ENCODE peak calls at places on chromosomes 7 and 10, in eight cellular contexts. N is mesothelial cell of epicardium, U is HFFc6, R is Panc1, V is colonic mucosa, C is DND-41, D is chondrocyte, T is AG10803. J is an unnamed sample.

GRCh38 chr7:55063036-55063435 is 44.2 kb downstream of the EGFR start:
- DNase-seq in T (no peak), D (no peak), N (no peak), C (no peak), V (no peak), U (no peak), R (no peak), J (no peak)

GRCh38 chr10:74079914-74080590 is 70.6 kb downstream of the AP3M1 start:
- DNase-seq in U (no peak), N (no peak), T (no peak), R (peak; percentile 55), D (no peak), C (no peak), V (no peak), J (no peak)

GRCh38 chr7:30170460-30171197 is 35.8 kb downstream of the MTURN start:
- DNase-seq in U (no peak), T (no peak), V (no peak), N (no peak), C (no peak), R (no peak), D (no peak), J (no peak)

GRCh38 chr7:42915356-42915755 is 3.5 kb upstream of the C7orf25 start:
- DNase-seq in N (no peak), R (no peak), T (peak; percentile 75), U (no peak), C (no peak), V (no peak), D (no peak), J (no peak)

GRCh38 chr7:151310578-151310977 is 31.0 kb upstream of the NUB1 start:
- DNase-seq in R (no peak), C (no peak), D (no peak), N (no peak), U (no peak), T (peak; percentile 26), V (no peak), J (no peak)

GRCh38 chr7:16753932-16754571 is 497 bp downstream of the TSPAN13 start:
- DNase-seq in U (no peak), R (no peak), D (no peak), T (peak; percentile 30), V (peak; percentile 62), N (peak; percentile 67), C (no peak), J (peak; percentile 44)

GRCh38 chr10:77544607-77545006 is 93.0 kb downstream of the KCNMA1 start:
- DNase-seq in C (peak; percentile 17), R (no peak), V (no peak), U (no peak), N (no peak), D (no peak), T (peak; percentile 26), J (no peak)

GRCh38 chr10:87915989-87916388 is 52.6 kb downstream of the PTEN start:
- DNase-seq in V (no peak), R (no peak), N (no peak), D (no peak), C (no peak), T (no peak), U (no peak), J (no peak)

GRCh38 chr10:124539935-124540641 is 78.5 kb downstream of the LHPP start:
- DNase-seq in U (peak; percentile 7), C (peak; percentile 74), N (peak; percentile 80), V (peak; percentile 58), D (no peak), T (peak; percentile 13), R (no peak), J (peak; percentile 75)

GRCh38 chr7:43430412-43430811 is 152.5 kb upstream of the STK17A start:
- DNase-seq in R (no peak), D (no peak), C (no peak), T (no peak), V (no peak), N (no peak), U (no peak), J (no peak)

GRCh38 chr7:144037414-144038096 is 11.2 kb upstream of the OR2A5 start:
- DNase-seq in N (no peak), V (no peak), R (no peak), C (no peak), D (no peak), T (peak; percentile 17), U (no peak), J (no peak)

GRCh38 chr10:89086801-89087513 is 96.4 kb downstream of the FAS start:
- DNase-seq in T (peak; percentile 99), N (no peak), D (no peak), C (peak; percentile 86), V (no peak), U (peak; percentile 82), R (no peak), J (peak; percentile 66)

GRCh38 chr7:157276091-157276561 is 60.7 kb upstream of the DNAJB6 start:
- DNase-seq in C (no peak), N (no peak), D (peak; percentile 91), R (no peak), V (no peak), U (no peak), T (no peak), J (no peak)

GRCh38 chr7:121126801-121127534 is 138.5 kb downstream of the CPED1 start:
- DNase-seq in D (no peak), N (no peak), C (no peak), V (no peak), T (peak; percentile 38), R (peak; percentile 25), U (no peak), J (no peak)

GRCh38 chr10:72753760-72754231 is 61.9 kb downstream of the MCU start:
- DNase-seq in V (no peak), N (no peak), C (no peak), T (no peak), R (no peak), U (no peak), D (no peak), J (no peak)

GRCh38 chr10:35933940-35934636 is 292.0 kb upstream of the FZD8 start:
- DNase-seq in N (no peak), D (no peak), C (no peak), T (no peak), V (no peak), R (no peak), U (no peak), J (no peak)

DNA sequence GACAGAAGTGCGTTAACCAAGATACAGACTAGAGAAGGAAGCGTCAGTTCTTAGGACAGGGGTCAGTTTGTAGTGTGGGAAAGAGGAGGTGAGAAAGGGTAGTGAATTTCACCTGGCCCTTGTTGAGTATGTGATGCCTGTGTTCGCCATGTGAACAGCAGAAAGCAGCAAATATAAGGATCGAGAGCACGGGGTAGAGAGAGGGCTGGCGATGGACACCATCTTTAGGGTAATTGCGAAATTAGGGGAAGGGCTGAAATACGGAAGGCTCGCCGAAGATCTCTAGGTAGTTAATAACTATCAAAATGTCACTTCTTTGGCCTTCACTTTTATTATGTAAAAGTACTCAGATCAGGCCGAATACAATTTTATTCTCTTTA is 6.2 kb upstream of the MEST start:
- DNase-seq in C (no peak), D (no peak), R (no peak), V (no peak), U (no peak), T (no peak), N (no peak), J (no peak)
- TF ChIP-seq CTCF in C (no peak), D (no peak), R (no peak), V (no peak), U (no peak), T (no peak), N (no peak), J (no peak)

GRCh38 chr7:1596181-1597043 is 26.6 kb upstream of the PSMG3 start:
- DNase-seq in N (no peak), R (no peak), C (no peak), U (no peak), T (no peak), D (no peak), V (no peak), J (no peak)
- TF ChIP-seq CTCF in N (no peak), R (no peak), C (no peak), U (no peak), T (no peak), D (no peak), V (no peak), J (no peak)

GRCh38 chr7:6417408-6417807 is 30.3 kb downstream of the DAGLB start:
- DNase-seq in T (no peak), V (no peak), C (no peak), U (no peak), D (no peak), N (no peak), R (no peak), J (no peak)

GRCh38 chr7:6419310-6419773 is 28.4 kb downstream of the DAGLB start:
- DNase-seq in V (no peak), D (no peak), U (no peak), R (no peak), C (no peak), T (no peak), N (no peak), J (no peak)

GRCh38 chr7:6420680-6421079 is 27.1 kb downstream of the DAGLB start:
- DNase-seq in D (no peak), C (no peak), R (no peak), N (no peak), V (no peak), U (no peak), T (no peak), J (no peak)

GRCh38 chr7:6413637-6414036 is 34.1 kb downstream of the DAGLB start:
- DNase-seq in R (no peak), C (no peak), N (no peak), T (no peak), V (no peak), D (no peak), U (no peak), J (no peak)

DNA sequence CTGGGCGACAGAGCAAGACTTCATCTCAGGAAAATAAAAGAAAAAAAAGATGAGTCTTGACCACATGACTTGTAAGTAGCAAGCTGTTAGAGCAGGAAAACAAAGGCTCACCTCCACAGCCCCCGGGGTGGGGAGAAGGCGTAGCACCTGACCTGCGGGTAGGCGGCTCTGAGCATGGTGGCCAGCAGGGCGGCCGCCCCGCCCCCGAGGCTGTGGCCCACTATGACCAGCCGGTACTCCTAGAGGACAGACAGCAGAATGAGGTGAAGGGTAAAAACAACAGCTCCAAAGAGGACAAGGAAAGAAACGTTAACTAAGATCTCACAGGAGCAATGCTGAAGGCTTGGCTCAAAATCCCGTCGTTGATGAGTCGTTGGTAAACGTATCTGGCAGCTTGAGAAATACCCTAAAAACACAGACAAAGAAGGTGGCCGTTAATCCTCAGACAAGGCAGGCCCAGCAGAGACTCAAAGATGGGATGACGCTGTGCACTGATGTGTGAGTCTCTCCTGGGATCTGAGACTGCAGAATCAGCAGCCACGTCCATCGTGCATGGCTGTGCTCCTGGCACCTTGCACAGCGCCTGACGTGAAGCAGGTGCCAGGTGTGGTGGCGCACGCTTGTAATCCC is 31.1 kb downstream of the DAGLB start:
- DNase-seq in N (no peak), R (no peak), C (no peak), T (no peak), U (no peak), V (no peak), D (no peak), J (no peak)
- TF ChIP-seq CTCF in N (no peak), R (no peak), C (no peak), T (no peak), U (no peak), V (no peak), D (no peak), J (no peak)

GRCh38 chr7:7181519-7182155 is 707 bp upstream of the C1GALT1 start:
- DNase-seq in D (no peak), C (peak; percentile 59), T (peak; percentile 34), R (peak; percentile 64), N (peak; percentile 40), U (no peak), V (peak; percentile 67), J (peak; percentile 49)
- TF ChIP-seq CTCF in D (no peak), C (peak; percentile 43), T (no peak), R (no peak), N (no peak), U (no peak), V (no peak), J (peak; percentile 2)